ENCODE peak calls at places on chromosomes 2 and 18, in four cellular contexts. L is RCC 7860, H is NCI-H1417 treated with DMSO at 0.1 percent for 48 hours, Y is SHP77. B is an unnamed sample.

GRCh38 chr2:42856891-42857632 is 64.7 kb upstream of the HAAO start:
- DNase-seq in Y (no peak), L (no peak), H (no peak), B (no peak)

GRCh38 chr2:121721926-121722325 is 14.7 kb downstream of the NIFK start:
- DNase-seq in Y (no peak), H (no peak), L (peak), B (peak)

GRCh38 chr2:4963106-4963505 is 729.1 kb upstream of the SOX11 start:
- DNase-seq in H (no peak), L (no peak), Y (no peak), B (no peak)

GRCh38 chr2:179240481-179241451 is 23.9 kb downstream of the SESTD1 start:
- DNase-seq in L (no peak), Y (no peak), H (no peak), B (no peak)

GRCh38 chr2:215271466-215271865 is 40.4 kb upstream of the ATIC start:
- DNase-seq in L (no peak), H (no peak), Y (no peak), B (no peak)

GRCh38 chr18:38695559-38696270 is 1130.1 kb upstream of the CELF4 start:
- DNase-seq in H (no peak), Y (no peak), L (no peak), B (peak)

GRCh38 chr2:216657963-216658362 is 24.7 kb downstream of the IGFBP2 start:
- DNase-seq in H (no peak), L (no peak), Y (no peak), B (peak)

GRCh38 chr2:241205086-241205485 is 16.6 kb downstream of the ANO7 start:
- DNase-seq in Y (no peak), L (no peak), H (no peak), B (no peak)

GRCh38 chr2:96207073-96207777 is 1.4 kb downstream of the STARD7 start:
- DNase-seq in L (no peak), Y (no peak), H (no peak), B (no peak)

GRCh38 chr18:31493941-31494340 is 4.0 kb upstream of the DSG2 start:
- DNase-seq in L (no peak), Y (no peak), H (no peak), B (no peak)

GRCh38 chr2:162926907-162927306 is 88.3 kb upstream of the KCNH7 start:
- DNase-seq in Y (no peak), L (peak), H (no peak), B (peak)

GRCh38 chr2:227462463-227462951 is 9.4 kb upstream of the AGFG1 start:
- DNase-seq in Y (no peak), L (no peak), H (no peak), B (no peak)

GRCh38 chr2:163191372-163191771 is 352.8 kb upstream of the KCNH7 start:
- DNase-seq in L (peak), H (no peak), Y (peak), B (peak)

GRCh38 chr2:203811491-203812221 is 55.9 kb upstream of the CTLA4 start:
- DNase-seq in H (no peak), L (peak), Y (no peak), B (peak)

GRCh38 chr2:74048147-74048546 is 63.4 kb downstream of the TET3 start:
- DNase-seq in Y (no peak), L (no peak), H (no peak), B (no peak)

GRCh38 chr2:157052685-157053224 is 204.8 kb upstream of the GALNT5 start:
- DNase-seq in L (peak), H (no peak), Y (no peak), B (peak)

GRCh38 chr2:105262662-105263091 is 21.1 kb downstream of the GPR45 start:
- DNase-seq in Y (no peak), L (no peak), H (no peak), B (no peak)

GRCh38 chr18:49884959-49885358 is 71.6 kb upstream of the ACAA2 start:
- DNase-seq in H (no peak), Y (no peak), L (no peak), B (peak)

GRCh38 chr2:229610359-229610758 is 104.0 kb downstream of the DNER start:
- DNase-seq in L (no peak), H (no peak), Y (no peak), B (peak)

GRCh38 chr2:71494523-71495155 is 41.3 kb downstream of the DYSF start:
- DNase-seq in H (no peak), Y (no peak), L (peak), B (no peak)

GRCh38 chr18:12287684-12288405 is 20.2 kb upstream of the TUBB6 start:
- DNase-seq in H (no peak), Y (no peak), L (peak), B (peak)

GRCh38 chr2:135072125-135072997 is 20.3 kb downstream of the RAB3GAP1 start:
- DNase-seq in L (peak), H (no peak), Y (no peak), B (no peak)

GRCh38 chr2:3478846-3479385 is 40.4 kb downstream of the ADI1 start:
- DNase-seq in H (no peak), Y (no peak), L (no peak), B (no peak)

GRCh38 chr2:86484385-86484784 is 43.2 kb downstream of the KDM3A start:
- DNase-seq in Y (no peak), H (no peak), L (no peak), B (no peak)

GRCh38 chr2:75573145-75573878 is 12.6 kb upstream of the EVA1A start:
- DNase-seq in Y (no peak), H (no peak), L (no peak), B (no peak)

GRCh38 chr2:187390891-187391290 is 57.2 kb downstream of the CALCRL start:
- DNase-seq in H (no peak), Y (no peak), L (peak), B (peak)

GRCh38 chr18:70709720-70710119 is 420.9 kb downstream of the SOCS6 start:
- DNase-seq in H (no peak), Y (no peak), L (no peak), B (no peak)

GRCh38 chr2:30267161-30267568 is 35.8 kb downstream of the LBH start:
- DNase-seq in L (no peak), Y (no peak), H (no peak), B (no peak)

GRCh38 chr2:179898873-179899272 is 37.5 kb upstream of the ZNF385B start:
- DNase-seq in H (no peak), Y (peak), L (peak), B (peak)

GRCh38 chr2:41933585-41934322 is 114.1 kb upstream of the PKDCC start:
- DNase-seq in H (no peak), Y (no peak), L (peak), B (peak)

GRCh38 chr2:118848381-118849225 is 1.2 kb upstream of the EN1 start:
- DNase-seq in L (no peak), Y (no peak), H (no peak), B (no peak)

GRCh38 chr2:58923869-58924268 is 682.7 kb upstream of the FANCL start:
- DNase-seq in Y (no peak), H (no peak), L (no peak), B (peak)

GRCh38 chr2:101809656-101810055 is 112.1 kb downstream of the MAP4K4 start:
- DNase-seq in L (no peak), H (no peak), Y (no peak), B (peak)

GRCh38 chr18:79871026-79871390 is 73.3 kb downstream of the KCNG2 start:
- DNase-seq in H (no peak), Y (no peak), L (no peak), B (no peak)

B was measured in choroid plexus epithelial cell.